ENCODE peak calls at places on chromosome 1, in six cellular contexts. One of them, this sample, is unnamed.

GRCh38 chr1:151408891-151409290 is 9.5 kb downstream of the PSMB4 start:
- DNase-seq in cardiac muscle cell: no peak
- DNase-seq in type B pancreatic cell: no peak
- DNase-seq in progenitor cell of endocrine pancreas: no peak
- DNase-seq in GM12878: no peak
- DNase-seq in psoas muscle: no peak
- DNase-seq in this sample: no peak

GRCh38 chr1:182120411-182121258 is 59.1 kb upstream of the ZNF648 start:
- DNase-seq in psoas muscle: no peak
- DNase-seq in GM12878: no peak
- DNase-seq in type B pancreatic cell: no peak
- DNase-seq in cardiac muscle cell: peak; percentile 43
- DNase-seq in progenitor cell of endocrine pancreas: no peak
- DNase-seq in this sample: no peak

GRCh38 chr1:95002657-95003432 is 69.9 kb downstream of the ALG14 start:
- DNase-seq in cardiac muscle cell: peak; percentile 49
- DNase-seq in GM12878: no peak
- DNase-seq in psoas muscle: no peak
- DNase-seq in progenitor cell of endocrine pancreas: no peak
- DNase-seq in type B pancreatic cell: no peak
- DNase-seq in this sample: no peak

GRCh38 chr1:12191242-12192032 is 24.6 kb downstream of the TNFRSF1B start:
- DNase-seq in GM12878: no peak
- DNase-seq in type B pancreatic cell: no peak
- DNase-seq in cardiac muscle cell: no peak
- DNase-seq in psoas muscle: no peak
- DNase-seq in progenitor cell of endocrine pancreas: no peak
- DNase-seq in this sample: no peak

GRCh38 chr1:24972257-24973242 is 42.5 kb upstream of the RUNX3 start:
- DNase-seq in cardiac muscle cell: no peak
- DNase-seq in progenitor cell of endocrine pancreas: no peak
- DNase-seq in psoas muscle: peak; percentile 22
- DNase-seq in GM12878: no peak
- DNase-seq in type B pancreatic cell: no peak
- DNase-seq in this sample: no peak

GRCh38 chr1:31954607-31955283 is 16.6 kb upstream of the PTP4A2 start:
- DNase-seq in psoas muscle: peak; percentile 93
- DNase-seq in cardiac muscle cell: peak; percentile 99
- DNase-seq in type B pancreatic cell: no peak
- DNase-seq in progenitor cell of endocrine pancreas: no peak
- DNase-seq in GM12878: no peak
- DNase-seq in this sample: no peak

GRCh38 chr1:23417570-23417969 is 7.0 kb downstream of the TCEA3 start:
- DNase-seq in progenitor cell of endocrine pancreas: no peak
- DNase-seq in GM12878: no peak
- DNase-seq in type B pancreatic cell: no peak
- DNase-seq in cardiac muscle cell: no peak
- DNase-seq in psoas muscle: peak; percentile 75
- DNase-seq in this sample: no peak

GRCh38 chr1:14955402-14955801 is 198.1 kb upstream of the TMEM51 start:
- DNase-seq in psoas muscle: no peak
- DNase-seq in GM12878: no peak
- DNase-seq in type B pancreatic cell: no peak
- DNase-seq in progenitor cell of endocrine pancreas: no peak
- DNase-seq in cardiac muscle cell: no peak
- DNase-seq in this sample: no peak

GRCh38 chr1:89760496-89760895 is 60.3 kb upstream of the LRRC8D start:
- DNase-seq in type B pancreatic cell: no peak
- DNase-seq in GM12878: no peak
- DNase-seq in progenitor cell of endocrine pancreas: no peak
- DNase-seq in cardiac muscle cell: no peak
- DNase-seq in psoas muscle: no peak
- DNase-seq in this sample: no peak

DNA sequence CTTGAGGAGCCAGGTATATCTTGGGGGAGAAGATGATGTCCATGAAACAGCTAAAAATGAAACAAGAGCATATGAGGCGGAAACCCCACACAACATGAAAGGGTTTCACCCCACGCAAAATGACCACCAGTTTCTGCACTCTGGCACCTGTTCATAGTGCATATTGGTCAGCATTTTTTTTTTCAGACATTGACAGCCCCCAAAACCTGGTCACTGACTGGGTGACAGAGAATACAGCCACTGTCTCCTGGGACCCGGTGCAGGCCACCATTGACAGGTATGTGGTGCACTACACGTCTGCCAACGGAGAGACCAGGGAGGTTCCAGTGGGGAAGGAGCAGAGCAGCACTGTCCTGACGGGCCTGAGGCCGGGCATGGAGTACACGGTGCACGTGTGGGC is 50.7 kb downstream of the TNN start:
- DNase-seq in GM12878: no peak
- DNase-seq in type B pancreatic cell: no peak
- DNase-seq in psoas muscle: no peak
- DNase-seq in progenitor cell of endocrine pancreas: no peak
- DNase-seq in cardiac muscle cell: no peak
- DNase-seq in this sample: no peak
- TF ChIP-seq CTCF in GM12878: no peak
- TF ChIP-seq CTCF in type B pancreatic cell: no peak
- TF ChIP-seq CTCF in psoas muscle: no peak
- TF ChIP-seq CTCF in progenitor cell of endocrine pancreas: no peak
- TF ChIP-seq CTCF in cardiac muscle cell: no peak
- TF ChIP-seq CTCF in this sample: no peak

GRCh38 chr1:153545067-153546055 is at the start of gene S100A4:
- DNase-seq in progenitor cell of endocrine pancreas: peak; percentile 72
- DNase-seq in cardiac muscle cell: peak; percentile 95
- DNase-seq in psoas muscle: peak; percentile 93
- DNase-seq in GM12878: peak; percentile 46
- DNase-seq in type B pancreatic cell: peak; percentile 91
- DNase-seq in this sample: peak; percentile 79

GRCh38 chr1:153548722-153549695 is at the start of gene S100A3:
- DNase-seq in cardiac muscle cell: peak; percentile 90
- DNase-seq in GM12878: no peak
- DNase-seq in progenitor cell of endocrine pancreas: no peak
- DNase-seq in type B pancreatic cell: no peak
- DNase-seq in psoas muscle: peak; percentile 85
- DNase-seq in this sample: no peak

GRCh38 chr1:153547560-153548551 is 1.2 kb downstream of the S100A3 start:
- DNase-seq in progenitor cell of endocrine pancreas: no peak
- DNase-seq in type B pancreatic cell: no peak
- DNase-seq in GM12878: no peak
- DNase-seq in psoas muscle: peak; percentile 43
- DNase-seq in cardiac muscle cell: no peak
- DNase-seq in this sample: no peak

GRCh38 chr1:153546371-153546770 is 765 bp upstream of the S100A4 start:
- DNase-seq in psoas muscle: no peak
- DNase-seq in progenitor cell of endocrine pancreas: no peak
- DNase-seq in cardiac muscle cell: no peak
- DNase-seq in GM12878: no peak
- DNase-seq in type B pancreatic cell: no peak
- DNase-seq in this sample: no peak

GRCh38 chr1:153546796-153547559 is 1.4 kb upstream of the S100A4 start:
- DNase-seq in cardiac muscle cell: no peak
- DNase-seq in progenitor cell of endocrine pancreas: no peak
- DNase-seq in type B pancreatic cell: no peak
- DNase-seq in GM12878: no peak
- DNase-seq in psoas muscle: no peak
- DNase-seq in this sample: no peak
- TF ChIP-seq CTCF in cardiac muscle cell: no peak
- TF ChIP-seq CTCF in progenitor cell of endocrine pancreas: no peak
- TF ChIP-seq CTCF in type B pancreatic cell: no peak
- TF ChIP-seq CTCF in GM12878: no peak
- TF ChIP-seq CTCF in psoas muscle: no peak
- TF ChIP-seq CTCF in this sample: no peak

GRCh38 chr1:7755448-7755847 is 15.6 kb upstream of the VAMP3 start:
- DNase-seq in GM12878: no peak
- DNase-seq in progenitor cell of endocrine pancreas: no peak
- DNase-seq in cardiac muscle cell: peak; percentile 27
- DNase-seq in psoas muscle: no peak
- DNase-seq in type B pancreatic cell: no peak
- DNase-seq in this sample: no peak
- TF ChIP-seq CTCF in GM12878: peak; percentile 6
- TF ChIP-seq CTCF in progenitor cell of endocrine pancreas: peak; percentile 61
- TF ChIP-seq CTCF in cardiac muscle cell: peak; percentile 39
- TF ChIP-seq CTCF in psoas muscle: no peak
- TF ChIP-seq CTCF in type B pancreatic cell: peak; percentile 76
- TF ChIP-seq CTCF in this sample: peak; percentile 57

GRCh38 chr1:178238722-178239510 is 145.0 kb downstream of the RASAL2 start:
- DNase-seq in type B pancreatic cell: no peak
- DNase-seq in GM12878: no peak
- DNase-seq in psoas muscle: no peak
- DNase-seq in cardiac muscle cell: peak; percentile 95
- DNase-seq in progenitor cell of endocrine pancreas: no peak
- DNase-seq in this sample: no peak

GRCh38 chr1:178243119-178243518 is 149.2 kb downstream of the RASAL2 start:
- DNase-seq in GM12878: no peak
- DNase-seq in psoas muscle: no peak
- DNase-seq in type B pancreatic cell: no peak
- DNase-seq in progenitor cell of endocrine pancreas: no peak
- DNase-seq in cardiac muscle cell: no peak
- DNase-seq in this sample: no peak

GRCh38 chr1:178241057-178241456 is 147.2 kb downstream of the RASAL2 start:
- DNase-seq in psoas muscle: no peak
- DNase-seq in GM12878: no peak
- DNase-seq in progenitor cell of endocrine pancreas: no peak
- DNase-seq in type B pancreatic cell: no peak
- DNase-seq in cardiac muscle cell: peak; percentile 53
- DNase-seq in this sample: no peak

GRCh38 chr1:178243890-178244289 is 150.0 kb downstream of the RASAL2 start:
- DNase-seq in type B pancreatic cell: no peak
- DNase-seq in progenitor cell of endocrine pancreas: no peak
- DNase-seq in cardiac muscle cell: no peak
- DNase-seq in psoas muscle: no peak
- DNase-seq in GM12878: no peak
- DNase-seq in this sample: no peak

DNA sequence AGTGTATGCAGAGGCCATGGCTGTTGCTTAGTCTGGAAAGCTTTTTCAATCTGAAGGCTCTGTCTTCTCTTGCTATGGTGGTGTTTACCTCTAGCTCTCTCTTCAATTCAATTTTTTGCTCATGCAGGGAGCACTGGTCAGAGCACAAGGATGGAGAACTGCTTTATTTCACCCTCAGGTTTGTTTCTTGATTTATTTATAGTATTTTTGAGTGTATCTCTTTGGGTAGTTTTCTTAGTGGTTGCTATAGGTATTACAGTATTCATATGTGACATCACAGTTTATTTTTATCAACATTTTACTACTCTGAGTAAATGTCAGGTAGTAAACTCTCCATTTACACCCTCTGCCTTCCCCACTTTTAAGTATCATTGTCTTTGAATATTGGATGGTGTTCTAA is 147.9 kb downstream of the RASAL2 start:
- DNase-seq in cardiac muscle cell: no peak
- DNase-seq in type B pancreatic cell: no peak
- DNase-seq in psoas muscle: no peak
- DNase-seq in progenitor cell of endocrine pancreas: no peak
- DNase-seq in GM12878: no peak
- DNase-seq in this sample: no peak
- TF ChIP-seq CTCF in cardiac muscle cell: no peak
- TF ChIP-seq CTCF in type B pancreatic cell: peak; percentile 61
- TF ChIP-seq CTCF in psoas muscle: peak; percentile 23
- TF ChIP-seq CTCF in progenitor cell of endocrine pancreas: no peak
- TF ChIP-seq CTCF in GM12878: no peak
- TF ChIP-seq CTCF in this sample: peak; percentile 53

DNA sequence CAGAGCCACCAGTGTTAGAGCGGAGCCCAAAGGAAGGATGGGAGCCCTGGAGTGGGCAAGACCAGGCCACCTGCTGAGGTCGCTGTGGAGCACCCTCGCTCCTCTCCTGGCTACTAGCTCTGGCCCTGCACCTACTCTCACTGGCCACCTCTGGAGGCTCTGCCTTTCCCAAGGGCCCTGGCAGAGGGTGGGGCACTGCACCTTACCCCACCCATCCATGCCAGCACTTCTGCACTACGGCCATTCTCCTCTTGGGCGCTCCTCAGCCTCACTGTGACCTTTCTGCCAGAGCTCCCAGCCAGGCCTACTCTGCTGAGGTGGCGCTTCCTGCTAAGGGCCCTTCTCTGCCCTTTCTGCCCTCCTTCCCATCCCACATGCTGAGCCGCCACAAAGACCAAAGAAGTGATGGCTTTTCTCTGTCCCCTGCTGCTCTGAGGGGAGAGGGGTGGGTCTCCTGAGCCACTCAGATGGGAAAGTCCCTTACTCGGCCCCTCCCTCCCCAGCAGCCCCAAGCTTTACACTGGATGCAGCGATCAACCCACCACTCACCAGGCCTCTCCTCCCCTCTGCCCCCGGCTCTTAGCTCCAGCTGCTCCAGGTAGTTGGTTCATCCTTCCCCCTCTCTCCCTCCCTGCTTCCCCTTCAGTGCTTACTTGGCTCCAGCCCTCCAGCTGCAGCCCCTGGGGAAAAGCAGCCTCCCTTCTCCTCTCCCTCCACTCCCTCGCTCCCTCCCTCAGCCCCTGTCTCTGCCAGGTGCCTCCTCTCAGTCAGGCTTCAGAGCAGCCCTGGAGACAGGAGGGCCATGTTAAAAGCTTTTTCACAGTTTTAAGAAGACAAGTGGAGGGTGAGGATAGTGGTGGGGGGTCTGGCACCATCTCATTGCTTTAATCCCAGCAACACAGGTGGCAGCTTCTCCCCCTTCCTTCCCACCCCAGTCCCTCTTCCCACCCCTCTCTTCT is 14.8 kb upstream of the TMEM222 start:
- DNase-seq in progenitor cell of endocrine pancreas: no peak
- DNase-seq in cardiac muscle cell: no peak
- DNase-seq in type B pancreatic cell: no peak
- DNase-seq in psoas muscle: no peak
- DNase-seq in GM12878: no peak
- DNase-seq in this sample: no peak
- TF ChIP-seq CTCF in progenitor cell of endocrine pancreas: no peak
- TF ChIP-seq CTCF in cardiac muscle cell: no peak
- TF ChIP-seq CTCF in type B pancreatic cell: peak; percentile 48
- TF ChIP-seq CTCF in psoas muscle: no peak
- TF ChIP-seq CTCF in GM12878: no peak
- TF ChIP-seq CTCF in this sample: peak; percentile 32

This sample was measured in neural crest cell.